ENCODE peak calls at places on chromosomes 1 and 21, in five cellular contexts. I is stimulated activated CD8-positive, alpha-beta memory T cell treated with anti-CD3 and anti-CD28 coated beads, Interleukin-4, amount 100 ng/mL, for 24 hours; N is Calu3; P is activated T-cell treated with anti-CD3 and anti-CD28 coated beads, Interleukin-2, amount 50 U/mL, for 48 hours; A is stimulated activated CD4-positive, alpha-beta T cell treated with anti-CD3 and anti-CD28 coated beads, Interleukin-15, amount 100 ng/mL, for 1 hour. X is an unnamed sample.

GRCh38 chr21:36565616-36566015 is 85.7 kb upstream of the CLDN14 start:
- DNase-seq in I (no peak), N (no peak), A (no peak), P (no peak), X (no peak)

GRCh38 chr1:21816602-21817302 is 4.7 kb downstream of the LDLRAD2 start:
- DNase-seq in N (peak), I (no peak), P (no peak), A (no peak), X (peak)

GRCh38 chr1:9183441-9183840 is 51.1 kb upstream of the H6PD start:
- DNase-seq in I (no peak), N (no peak), P (no peak), A (no peak), X (no peak)

GRCh38 chr21:33339938-33340337 is 15.2 kb downstream of the IFNAR1 start:
- DNase-seq in A (no peak), P (no peak), N (no peak), I (no peak), X (no peak)

GRCh38 chr1:119133987-119134386 is 6.5 kb downstream of the WARS2 start:
- DNase-seq in I (no peak), N (no peak), P (no peak), A (no peak), X (no peak)

GRCh38 chr1:1893997-1894353 is 3.1 kb upstream of the GNB1 start:
- DNase-seq in I (no peak), A (no peak), N (no peak), P (no peak), X (no peak)

GRCh38 chr1:41791667-41792484 is 126.8 kb downstream of the HIVEP3 start:
- DNase-seq in A (no peak), P (peak), N (no peak), I (no peak), X (no peak)

GRCh38 chr1:204241050-204241449 is 27.3 kb upstream of the GOLT1A start:
- DNase-seq in A (no peak), P (no peak), N (no peak), I (no peak), X (no peak)

GRCh38 chr1:182392045-182393028 is 747 bp upstream of the GLUL start:
- DNase-seq in P (no peak), A (no peak), I (no peak), N (peak), X (peak)

GRCh38 chr1:64093941-64094340 is 109.5 kb upstream of the UBE2U start:
- DNase-seq in N (no peak), I (no peak), A (no peak), P (no peak), X (no peak)

GRCh38 chr21:44368711-44369446 is 15.5 kb downstream of the TRPM2 start:
- DNase-seq in A (no peak), N (no peak), P (no peak), I (no peak), X (peak)

GRCh38 chr1:217091601-217092000 is 368.4 kb upstream of the ESRRG start:
- DNase-seq in P (no peak), I (no peak), A (no peak), N (no peak), X (no peak)

GRCh38 chr1:181397841-181398240 is 85.5 kb upstream of the CACNA1E start:
- DNase-seq in I (no peak), A (no peak), P (no peak), N (no peak), X (no peak)

X was measured in HuH-7.